ENCODE peak calls at places on chromosomes 11 and 22, in nine cellular contexts. D, G, V, E, J, C, H, Y and S are unnamed samples. For H3K4me1, the result is how much of the 10 kb centered on the place peaks cover.

GRCh38 chr11:124884869-124885479 is 12.7 kb downstream of the ROBO4 start:
- DNase-seq in D (peak), G (no peak), V (no peak), E (no peak), J (no peak), C (no peak), H (peak), Y (no peak), S (peak)

GRCh38 chr11:119521551-119521950 is 98.6 kb upstream of the THY1 start:
- DNase-seq in D (no peak), G (no peak), V (no peak), E (no peak), J (no peak), C (no peak), H (no peak), Y (no peak), S (no peak)

GRCh38 chr11:84558085-84558905 is 1068.8 kb downstream of the DLG2 start:
- DNase-seq in D (peak), G (no peak), V (peak), E (no peak), J (peak), C (peak), H (peak), Y (peak), S (no peak)

GRCh38 chr11:126231725-126232459 is 20.3 kb downstream of the FAM118B start:
- DNase-seq in D (no peak), G (no peak), V (no peak), E (no peak), J (peak), C (no peak), H (no peak), Y (peak), S (no peak)

GRCh38 chr11:47412152-47412746 is 3.9 kb downstream of the SLC39A13 start:
- DNase-seq in D (peak), G (peak), V (peak), E (peak), J (peak), C (peak), H (no peak), Y (peak), S (peak)

GRCh38 chr11:117022526-117022925 is 75.7 kb downstream of the SIK3 start:
- DNase-seq in D (no peak), G (no peak), V (no peak), E (no peak), J (no peak), C (no peak), H (no peak), Y (no peak), S (no peak)

GRCh38 chr22:33568934-33569496 is 351.3 kb downstream of the LARGE1 start:
- DNase-seq in D (no peak), G (no peak), V (no peak), E (no peak), J (no peak), C (no peak), H (no peak), Y (no peak), S (no peak)

GRCh38 chr11:66617148-66617814 is 851 bp downstream of the RBM14 start:
- DNase-seq in D (peak), G (peak), V (no peak), E (peak), J (peak), C (peak), H (no peak), Y (no peak), S (peak)

GRCh38 chr22:22755778-22756100 is 111.3 kb downstream of the GGTLC2 start:
- DNase-seq in D (no peak), G (no peak), V (no peak), E (no peak), J (no peak), C (no peak), H (no peak), Y (no peak), S (no peak)

GRCh38 chr11:119796363-119797060 is 67.5 kb upstream of the NECTIN1 start:
- DNase-seq in D (no peak), G (no peak), V (no peak), E (peak), J (no peak), C (no peak), H (no peak), Y (no peak), S (peak)

GRCh38 chr11:59174664-59175033 is 2.7 kb downstream of the DTX4 start:
- DNase-seq in D (no peak), G (no peak), V (no peak), E (no peak), J (peak), C (peak), H (no peak), Y (peak), S (no peak)

GRCh38 chr11:24622262-24622661 is 125.4 kb downstream of the LUZP2 start:
- DNase-seq in D (no peak), G (no peak), V (no peak), E (no peak), J (no peak), C (no peak), H (no peak), Y (no peak), S (no peak)

GRCh38 chr11:9905562-9905961 is 241.7 kb downstream of the SWAP70 start:
- DNase-seq in D (no peak), G (no peak), V (no peak), E (no peak), J (no peak), C (peak), H (no peak), Y (no peak), S (no peak)

GRCh38 chr11:121630041-121630440 is 177.3 kb upstream of the SORL1-AS1 start:
- DNase-seq in D (no peak), G (no peak), V (no peak), E (no peak), J (peak), C (peak), H (no peak), Y (peak), S (no peak)

GRCh38 chr22:45584621-45585436 is 82.1 kb downstream of the FBLN1 start:
- DNase-seq in D (no peak), G (peak), V (no peak), E (peak), J (no peak), C (no peak), H (no peak), Y (no peak), S (no peak)

GRCh38 chr11:2834893-2835767 is 50.4 kb downstream of the CDKN1C start:
- DNase-seq in D (peak), G (peak), V (no peak), E (no peak), J (peak), C (no peak), H (peak), Y (peak), S (no peak)

GRCh38 chr11:1732421-1733008 is 17.9 kb downstream of the IFITM10 start:
- DNase-seq in D (no peak), G (no peak), V (no peak), E (peak), J (peak), C (peak), H (no peak), Y (no peak), S (peak)

GRCh38 chr11:2287102-2287501 is 14.6 kb downstream of the C11orf21 start:
- DNase-seq in D (no peak), G (peak), V (no peak), E (no peak), J (no peak), C (no peak), H (peak), Y (no peak), S (no peak)

GRCh38 chr11:40302669-40303068 is 1156.8 kb downstream of the LRRC4C start:
- DNase-seq in D (no peak), G (no peak), V (no peak), E (no peak), J (no peak), C (no peak), H (no peak), Y (no peak), S (no peak)

GRCh38 chr11:72084076-72084475 is 3.4 kb downstream of the LRRC51 start:
- DNase-seq in D (no peak), G (no peak), V (no peak), E (no peak), J (no peak), C (no peak), H (no peak), Y (no peak), S (no peak)

GRCh38 chr11:132249256-132249655 is 878.8 kb downstream of the NTM start:
- DNase-seq in D (no peak), G (no peak), V (no peak), E (no peak), J (no peak), C (no peak), H (no peak), Y (no peak), S (no peak)

GRCh38 chr11:123185326-123185725 is 9.7 kb downstream of the CLMP start:
- DNase-seq in D (no peak), G (no peak), V (no peak), E (no peak), J (no peak), C (no peak), H (no peak), Y (no peak), S (no peak)

GRCh38 chr22:29314074-29314473 is 1.4 kb downstream of the RASL10A start:
- DNase-seq in D (peak), G (peak), V (no peak), E (peak), J (no peak), C (no peak), H (no peak), Y (no peak), S (no peak)

GRCh38 chr11:2575611-2576051 is 124.2 kb downstream of the KCNQ1OT1 start:
- DNase-seq in D (peak), G (peak), V (no peak), E (peak), J (no peak), C (no peak), H (peak), Y (no peak), S (peak)

GRCh38 chr11:134120143-134120850 is 51.4 kb downstream of the JAM3 start:
- DNase-seq in D (peak), G (peak), V (no peak), E (no peak), J (no peak), C (peak), H (peak), Y (peak), S (peak)

GRCh38 chr22:25085930-25086901 is 113.4 kb upstream of the CRYBB3 start:
- DNase-seq in D (peak), G (peak), V (no peak), E (no peak), J (no peak), C (no peak), H (peak), Y (peak), S (peak)

GRCh38 chr11:32233276-32233675 is 142.4 kb downstream of the RCN1 start:
- DNase-seq in D (no peak), G (no peak), V (no peak), E (no peak), J (peak), C (no peak), H (no peak), Y (no peak), S (no peak)

GRCh38 chr22:45248832-45249561 is 8.3 kb upstream of the KIAA0930 start:
- DNase-seq in D (no peak), G (no peak), V (no peak), E (no peak), J (no peak), C (no peak), H (no peak), Y (no peak), S (no peak)

GRCh38 chr11:101255036-101255435 is 125.4 kb upstream of the PGR start:
- DNase-seq in D (no peak), G (no peak), V (no peak), E (no peak), J (no peak), C (no peak), H (no peak), Y (no peak), S (no peak)

GRCh38 chr11:45982656-45983470 is 60.4 kb downstream of the LARGE2 start:
- DNase-seq in D (no peak), G (no peak), V (no peak), E (no peak), J (no peak), C (peak), H (peak), Y (peak), S (peak)

GRCh38 chr22:30934053-30934452 is 34.5 kb downstream of the MORC2 start:
- DNase-seq in D (no peak), G (no peak), V (no peak), E (no peak), J (no peak), C (no peak), H (no peak), Y (no peak), S (no peak)

GRCh38 chr22:37130031-37130430 is 19.7 kb downstream of the IL2RB start:
- DNase-seq in D (no peak), G (no peak), V (no peak), E (no peak), J (no peak), C (no peak), H (no peak), Y (no peak), S (no peak)

GRCh38 chr11:78244546-78245315 is 56.0 kb downstream of the USP35 start:
- DNase-seq in D (no peak), G (no peak), V (no peak), E (no peak), J (no peak), C (no peak), H (no peak), Y (peak), S (no peak)

GRCh38 chr22:20937794-20938148 is 20.6 kb downstream of the CRKL start:
- DNase-seq in D (no peak), G (no peak), V (no peak), E (no peak), J (no peak), C (no peak), H (no peak), Y (no peak), S (peak)
- H3K4me1 ChIP-seq in D (under half), G (under half), V (under half), E (half or more), J (under half), C (under half), H (under half), Y (under half), S (under half)

DNA sequence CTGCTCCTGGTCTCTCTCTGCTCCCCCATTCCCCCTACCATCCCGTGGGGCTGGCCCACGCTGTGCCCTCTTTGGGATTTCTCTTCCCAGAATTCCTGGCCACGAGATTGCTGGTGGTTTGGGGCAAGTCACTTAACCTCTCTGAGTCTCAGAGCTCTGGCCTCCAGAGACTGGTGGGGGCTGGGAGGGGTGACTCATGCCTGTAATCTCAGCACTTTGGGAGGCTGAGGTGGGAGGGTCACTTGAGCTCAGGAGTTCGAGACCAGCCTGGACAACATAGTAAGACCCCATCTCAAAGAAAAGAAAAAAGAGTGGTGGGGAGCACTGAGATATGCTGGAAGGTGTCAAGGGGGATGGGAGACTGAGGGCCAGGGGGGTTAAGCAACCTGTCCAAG is 18.3 kb downstream of the OTUB1 start:
- DNase-seq in D (no peak), G (no peak), V (no peak), E (no peak), J (no peak), C (peak), H (no peak), Y (peak), S (no peak)
- H3K4me1 ChIP-seq in D (under half), G (under half), V (under half), E (half or more), J (under half), C (under half), H (under half), Y (half or more), S (under half)

DNA sequence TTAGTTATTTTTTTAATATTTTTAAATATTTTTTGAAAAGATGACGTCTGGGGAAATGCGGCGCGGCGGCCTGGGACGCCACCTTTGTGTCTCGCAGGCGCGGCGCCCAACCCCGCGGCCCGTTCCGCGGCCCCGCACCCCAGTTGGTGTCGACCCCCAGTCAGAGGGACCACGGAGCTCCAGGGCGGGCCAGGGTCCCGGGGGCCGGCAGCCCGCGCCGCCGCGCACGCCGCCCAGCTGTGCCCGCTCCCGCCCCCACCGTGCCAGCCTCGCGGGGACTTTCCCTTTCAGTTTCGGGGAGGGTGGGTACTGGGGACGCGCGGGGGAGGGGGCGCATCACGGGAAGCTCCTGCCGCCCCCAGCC is 1.6 kb downstream of the CCND1 start:
- DNase-seq in D (peak), G (no peak), V (no peak), E (peak), J (no peak), C (peak), H (no peak), Y (no peak), S (no peak)
- H3K4me1 ChIP-seq in D (under half), G (under half), V (under half), E (half or more), J (under half), C (under half), H (under half), Y (under half), S (under half)

GRCh38 chr11:60912851-60913550 is 957 bp upstream of the TMEM109 start:
- DNase-seq in D (peak), G (no peak), V (no peak), E (peak), J (no peak), C (no peak), H (no peak), Y (no peak), S (no peak)
- H3K4me1 ChIP-seq in D (under half), G (under half), V (under half), E (half or more), J (under half), C (under half), H (under half), Y (under half), S (under half)

DNA sequence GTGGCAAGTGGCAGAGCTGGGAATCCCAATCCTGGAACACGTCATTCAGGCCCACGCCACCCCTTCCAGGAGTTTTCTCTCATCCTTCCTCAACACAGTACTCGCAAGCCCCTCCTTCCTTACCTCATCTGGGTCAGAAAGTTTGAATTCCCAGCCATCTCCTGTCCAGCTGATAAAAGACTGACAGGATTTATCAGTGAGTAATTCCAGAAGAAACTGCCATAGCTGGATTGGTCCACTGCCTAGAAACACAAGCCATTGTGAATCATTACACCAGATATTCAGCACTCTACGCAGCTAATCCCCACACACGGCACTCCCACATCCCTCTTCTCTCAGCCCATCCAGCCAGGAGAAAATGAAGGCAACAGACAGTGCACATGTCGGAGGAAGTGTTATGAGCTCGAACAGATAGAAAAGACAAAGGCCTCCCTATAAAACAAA is 124.0 kb downstream of the ETS1 start:
- DNase-seq in D (peak), G (no peak), V (no peak), E (no peak), J (no peak), C (peak), H (peak), Y (peak), S (no peak)
- H3K4me1 ChIP-seq in D (under half), G (under half), V (under half), E (half or more), J (under half), C (under half), H (under half), Y (under half), S (under half)

GRCh38 chr11:73461335-73461840 is 85.2 kb downstream of the RELT start:
- DNase-seq in D (no peak), G (no peak), V (no peak), E (no peak), J (no peak), C (peak), H (no peak), Y (no peak), S (no peak)
- H3K4me1 ChIP-seq in D (under half), G (under half), V (under half), E (under half), J (under half), C (under half), H (under half), Y (under half), S (under half)

DNA sequence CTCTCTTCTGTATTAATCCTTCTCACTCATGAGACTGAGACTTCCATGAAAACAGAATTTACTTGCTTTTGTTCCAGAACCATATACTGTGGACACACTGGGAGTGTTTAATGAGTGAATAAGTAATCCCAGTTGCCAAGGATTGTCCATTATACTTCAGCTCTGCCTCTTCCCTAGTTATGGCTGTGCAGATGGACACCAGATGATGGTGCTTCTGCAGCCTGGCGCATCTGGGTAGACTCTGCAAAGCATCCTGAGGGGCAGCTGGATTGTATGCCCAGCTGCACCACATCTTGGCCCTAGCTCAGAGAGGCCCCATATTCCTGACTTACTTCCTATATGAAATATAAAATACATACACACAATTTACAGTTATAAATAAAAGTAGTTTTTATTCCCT is 43.5 kb downstream of the DBX1 start:
- DNase-seq in D (no peak), G (no peak), V (no peak), E (no peak), J (no peak), C (no peak), H (no peak), Y (no peak), S (no peak)
- H3K4me1 ChIP-seq in D (under half), G (under half), V (under half), E (under half), J (under half), C (under half), H (under half), Y (under half), S (under half)

GRCh38 chr11:35208795-35209194 is 69.8 kb downstream of the CD44 start:
- DNase-seq in D (no peak), G (no peak), V (no peak), E (no peak), J (no peak), C (no peak), H (no peak), Y (no peak), S (no peak)

GRCh38 chr11:35211952-35212351 is 73.0 kb downstream of the CD44 start:
- DNase-seq in D (no peak), G (no peak), V (no peak), E (no peak), J (no peak), C (peak), H (no peak), Y (no peak), S (no peak)

GRCh38 chr11:35214181-35214770 is 75.3 kb downstream of the CD44 start:
- DNase-seq in D (no peak), G (no peak), V (no peak), E (no peak), J (peak), C (peak), H (no peak), Y (no peak), S (no peak)

GRCh38 chr11:35207471-35208403 is 68.8 kb downstream of the CD44 start:
- DNase-seq in D (no peak), G (no peak), V (no peak), E (no peak), J (no peak), C (no peak), H (no peak), Y (no peak), S (no peak)

DNA sequence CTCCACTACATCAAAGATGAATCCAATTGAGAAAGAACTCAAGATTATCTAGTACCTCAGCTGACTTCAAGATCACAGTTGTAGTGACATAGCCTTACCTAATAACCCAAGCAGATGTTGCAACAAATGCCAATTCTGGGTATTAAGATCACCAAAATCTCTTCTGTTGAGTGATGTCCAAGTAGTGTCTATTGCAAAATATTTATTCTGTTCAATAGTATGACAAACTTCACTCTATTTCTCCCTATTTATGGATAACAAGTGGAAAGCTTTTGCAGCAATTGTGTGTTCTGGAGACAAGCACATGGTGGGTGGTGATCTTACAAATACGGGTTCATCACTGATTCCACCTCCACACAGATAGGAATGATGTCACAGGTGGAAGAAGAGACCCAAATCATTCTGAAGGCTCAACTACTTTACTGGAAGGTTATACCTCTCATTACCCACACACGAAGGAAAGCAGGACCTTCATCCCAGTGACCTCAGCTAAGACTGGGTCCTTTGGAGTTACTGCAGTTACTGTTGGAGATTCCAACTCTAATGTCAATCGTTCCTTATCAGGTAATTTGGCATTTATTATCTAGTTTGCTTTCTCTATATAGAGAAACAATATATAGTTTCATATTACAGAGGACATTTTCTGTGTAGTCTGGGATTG is 72.0 kb downstream of the CD44 start:
- DNase-seq in D (no peak), G (no peak), V (no peak), E (no peak), J (no peak), C (peak), H (no peak), Y (no peak), S (no peak)
- H3K4me1 ChIP-seq in D (under half), G (under half), V (under half), E (under half), J (under half), C (under half), H (under half), Y (under half), S (under half)